ENCODE peak calls at places on chromosomes 4 and X, in six cellular contexts. B is D721Med, Y is RWPE2, T is A549, N is lower lobe of right lung, A is endothelial cell. W is an unnamed sample.

GRCh38 chr4:149511558-149512298 is 303.9 kb downstream of the IQCM start:
- DNase-seq in B (no peak), Y (no peak), T (no peak), N (no peak), A (no peak), W (no peak)

GRCh38 chrX:12149670-12150407 is 11.6 kb downstream of the FRMPD4 start:
- DNase-seq in B (no peak), Y (no peak), T (no peak), N (no peak), A (no peak), W (no peak)

GRCh38 chr4:61406677-61407076 is 206.6 kb downstream of the ADGRL3 start:
- DNase-seq in B (no peak), Y (no peak), T (no peak), N (no peak), A (no peak), W (no peak)

GRCh38 chr4:156754832-156755570 is 216.6 kb downstream of the PDGFC start:
- DNase-seq in B (no peak), Y (no peak), T (no peak), N (no peak), A (no peak), W (no peak)

GRCh38 chrX:119235872-119236598 is at the start of gene PGRMC1:
- DNase-seq in B (peak; percentile 38), Y (peak; percentile 69), T (peak; percentile 57), N (peak; percentile 84), A (peak; percentile 73), W (peak; percentile 58)

GRCh38 chrX:45842207-45842900 is 641.7 kb upstream of the DIPK2B start:
- DNase-seq in B (no peak), Y (no peak), T (no peak), N (no peak), A (no peak), W (no peak)

GRCh38 chrX:17738002-17738713 is 865 bp downstream of the SCML1 start:
- DNase-seq in B (no peak), Y (no peak), T (no peak), N (peak; percentile 56), A (peak; percentile 29), W (peak; percentile 41)

GRCh38 chr4:122151982-122152698 is at the start of gene BLTP1:
- DNase-seq in B (peak; percentile 79), Y (peak; percentile 80), T (peak; percentile 60), N (peak; percentile 95), A (peak; percentile 87), W (peak; percentile 82)

GRCh38 chrX:72305286-72306084 is at the start of gene CITED1:
- DNase-seq in B (no peak), Y (no peak), T (peak; percentile 15), N (peak; percentile 41), A (no peak), W (no peak)

GRCh38 chr4:145839151-145839550 is 99.5 kb downstream of the ZNF827 start:
- DNase-seq in B (no peak), Y (no peak), T (no peak), N (no peak), A (no peak), W (no peak)

GRCh38 chr4:129362685-129363274 is 266.8 kb downstream of the C4orf33 start:
- DNase-seq in B (peak; percentile 36), Y (no peak), T (peak; percentile 31), N (no peak), A (peak; percentile 64), W (peak; percentile 61)

GRCh38 chr4:27911047-27911446 is 1050.4 kb downstream of the STIM2 start:
- DNase-seq in B (no peak), Y (no peak), T (no peak), N (no peak), A (no peak), W (no peak)

GRCh38 chr4:71211748-71212147 is 127.1 kb upstream of the SLC4A4 start:
- DNase-seq in B (no peak), Y (no peak), T (no peak), N (no peak), A (no peak), W (no peak)

GRCh38 chr4:26076896-26077295 is 162.9 kb downstream of the SMIM20 start:
- DNase-seq in B (no peak), Y (no peak), T (no peak), N (no peak), A (no peak), W (no peak)

GRCh38 chrX:134990475-134991473 is at the start of gene SMIM10:
- DNase-seq in B (no peak), Y (no peak), T (no peak), N (peak; percentile 71), A (peak; percentile 41), W (peak; percentile 23)

GRCh38 chrX:19636989-19637388 is 121.7 kb upstream of the MAP3K15 start:
- DNase-seq in B (no peak), Y (no peak), T (no peak), N (no peak), A (no peak), W (no peak)

GRCh38 chr4:187309456-187309855 is 585.8 kb upstream of the FAT1 start:
- DNase-seq in B (no peak), Y (no peak), T (no peak), N (no peak), A (no peak), W (no peak)

GRCh38 chr4:95049838-95050237 is 292.1 kb downstream of the BMPR1B start:
- DNase-seq in B (no peak), Y (no peak), T (no peak), N (no peak), A (no peak), W (no peak)

GRCh38 chr4:154807042-154807630 is 26.1 kb downstream of the RBM46 start:
- DNase-seq in B (no peak), Y (no peak), T (no peak), N (no peak), A (no peak), W (no peak)

GRCh38 chrX:368811-369562 is 17.7 kb downstream of the PPP2R3B start:
- DNase-seq in B (peak; percentile 49), Y (no peak), T (peak; percentile 39), N (no peak), A (no peak), W (no peak)

GRCh38 chrX:109797311-109797975 is 64.4 kb upstream of the ACSL4 start:
- DNase-seq in B (no peak), Y (no peak), T (no peak), N (no peak), A (no peak), W (no peak)

GRCh38 chr4:8585186-8585585 is 5.0 kb downstream of the GPR78 start:
- DNase-seq in B (no peak), Y (peak; percentile 33), T (no peak), N (no peak), A (no peak), W (no peak)
- TF ChIP-seq CTCF in B (no peak), Y (peak; percentile 31), T (no peak), N (no peak), A (peak; percentile 39), W (peak; percentile 16)

DNA sequence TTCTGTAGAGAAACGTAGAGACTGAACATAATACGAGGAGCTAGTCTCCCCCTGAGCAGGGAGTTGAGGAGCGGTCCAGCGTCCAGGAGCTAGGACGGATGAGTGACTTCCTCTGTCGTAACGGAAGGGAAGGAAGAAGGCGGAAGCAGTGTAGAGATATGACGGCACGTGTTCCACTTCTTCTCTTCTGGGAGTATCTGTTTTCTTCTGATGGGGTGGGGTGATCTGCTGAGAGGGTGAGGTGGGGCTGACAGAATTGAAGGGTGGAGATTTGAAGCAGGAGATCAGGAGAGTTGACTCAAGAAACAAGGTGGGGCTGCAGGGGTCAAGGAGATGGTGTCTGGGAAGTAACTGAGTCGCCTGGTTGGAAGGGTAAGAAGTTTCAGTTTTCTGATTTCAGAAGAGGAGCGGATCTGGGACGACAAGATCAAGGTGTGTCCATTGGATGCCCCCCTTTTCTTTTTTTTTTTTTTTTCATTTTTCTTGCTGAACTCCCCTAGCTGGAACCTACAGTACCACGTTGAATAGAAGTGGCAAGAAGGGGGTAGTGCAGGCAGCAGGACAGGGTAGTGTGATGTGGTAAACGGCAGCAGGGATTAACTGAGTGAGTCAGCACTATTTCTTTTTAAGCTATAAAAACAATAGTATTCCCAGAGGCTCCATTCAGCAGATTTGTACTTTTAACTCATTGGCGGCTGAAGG is 50.7 kb upstream of the SETD7 start:
- DNase-seq in B (no peak), Y (no peak), T (peak; percentile 58), N (no peak), A (no peak), W (no peak)
- TF ChIP-seq CTCF in B (no peak), Y (no peak), T (no peak), N (no peak), A (no peak), W (no peak)

DNA sequence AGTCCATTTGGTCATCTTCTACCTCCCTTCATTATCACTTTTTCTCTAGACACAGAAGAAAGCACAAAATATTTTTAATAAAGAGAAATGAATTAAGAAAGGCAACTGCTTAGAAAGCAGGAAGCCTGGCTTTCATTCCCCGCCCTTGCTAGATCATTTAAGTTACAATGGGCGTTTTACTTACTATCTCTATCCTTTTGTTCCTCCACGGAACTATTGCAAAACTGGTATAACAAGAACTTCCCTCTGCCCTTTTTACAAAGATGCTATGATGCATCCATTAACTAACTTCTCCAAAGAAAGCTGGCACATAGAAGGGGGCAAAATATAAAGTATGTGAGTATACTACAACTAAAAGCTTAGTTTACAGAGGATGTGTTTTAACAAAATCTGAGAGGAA is 434.5 kb upstream of the FTHL17 start:
- DNase-seq in B (no peak), Y (no peak), T (no peak), N (no peak), A (no peak), W (no peak)
- TF ChIP-seq CTCF in B (no peak), Y (no peak), T (no peak), N (no peak), A (no peak), W (no peak)

GRCh38 chr4:44446191-44446590 is 2.4 kb downstream of the KCTD8 start:
- DNase-seq in B (no peak), Y (no peak), T (no peak), N (no peak), A (no peak), W (no peak)

GRCh38 chr4:44446801-44447562 is 1.6 kb downstream of the KCTD8 start:
- DNase-seq in B (no peak), Y (peak; percentile 36), T (no peak), N (no peak), A (peak; percentile 11), W (peak; percentile 38)

GRCh38 chr4:44448548-44449443 is at the start of gene KCTD8:
- DNase-seq in B (peak; percentile 40), Y (peak; percentile 71), T (peak; percentile 48), N (peak; percentile 82), A (peak; percentile 94), W (peak; percentile 87)

DNA sequence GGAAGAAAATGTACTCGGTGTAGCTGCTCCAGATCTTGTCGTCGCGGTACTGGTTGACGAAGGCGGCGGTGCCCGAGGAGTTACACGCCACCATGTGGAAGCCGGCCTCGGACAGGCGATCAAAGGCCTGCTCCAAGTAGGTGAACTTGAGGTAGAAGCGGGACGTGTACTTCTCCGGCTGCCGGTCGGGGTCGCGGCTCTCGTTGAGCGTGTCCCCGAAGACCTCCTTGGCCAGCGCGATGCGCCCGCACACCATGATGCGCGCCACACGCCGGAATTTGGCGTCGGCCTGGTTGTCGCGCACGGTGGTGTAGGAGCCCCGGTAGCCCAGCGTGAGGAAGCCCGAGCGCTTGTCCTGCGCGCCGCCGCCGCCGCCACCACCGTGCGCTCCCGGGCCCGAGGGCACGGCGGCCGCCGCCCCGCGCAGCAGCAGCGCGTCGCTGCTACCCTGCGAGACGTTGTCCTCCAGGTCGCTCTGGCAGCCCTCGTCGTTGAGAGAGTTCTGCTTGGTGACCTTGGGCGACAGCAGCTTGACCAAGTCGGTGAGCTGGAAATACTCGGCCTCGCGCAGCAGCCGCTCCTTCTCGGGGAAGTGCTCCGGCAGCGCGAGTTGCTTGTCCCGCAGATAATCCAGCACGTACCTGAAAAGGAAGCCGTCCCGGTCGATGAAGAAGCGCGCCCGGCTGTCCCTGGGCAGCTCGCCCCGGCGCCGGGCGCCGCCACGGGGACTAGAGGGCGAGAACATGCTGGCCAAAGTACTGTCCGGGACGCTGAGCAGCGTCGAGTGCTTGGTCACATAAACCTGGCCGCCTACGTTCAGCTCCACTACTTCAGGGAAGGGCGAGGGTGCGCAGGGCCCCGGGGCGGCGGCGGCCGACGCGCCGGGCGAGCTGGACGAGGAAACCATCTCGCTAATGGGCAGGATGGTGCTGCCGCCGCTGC is 775 bp downstream of the KCTD8 start:
- DNase-seq in B (no peak), Y (peak; percentile 63), T (no peak), N (peak; percentile 43), A (peak; percentile 47), W (peak; percentile 62)
- TF ChIP-seq CTCF in B (peak; percentile 25), Y (no peak), T (no peak), N (no peak), A (no peak), W (no peak)